ENCODE peak calls at places on chromosomes 13 and 19, in ten cellular contexts. One of them, this sample, is unnamed.

GRCh38 chr13:98103942-98104880 is 38.7 kb upstream of the FARP1 start:
- DNase-seq in NCI-H1092: no peak
- DNase-seq in effector memory CD8-positive, alpha-beta T cell: no peak
- DNase-seq in RWPE1: peak
- DNase-seq in naive thymus-derived CD8-positive, alpha-beta T cell: no peak
- DNase-seq in iris pigment epithelial cell: no peak
- DNase-seq in osteoblast: peak
- DNase-seq in activated T-cell treated with anti-CD3 and anti-CD28 coated beads, Interleukin-2, amount 50 U/mL, for 72 hours: no peak
- DNase-seq in CD8-positive, alpha-beta memory T cell: no peak
- DNase-seq in HEK293T: no peak
- DNase-seq in this sample: no peak

GRCh38 chr19:13262450-13262849 is 112.2 kb downstream of the IER2 start:
- DNase-seq in naive thymus-derived CD8-positive, alpha-beta T cell: peak
- DNase-seq in CD8-positive, alpha-beta memory T cell: peak
- DNase-seq in iris pigment epithelial cell: peak
- DNase-seq in RWPE1: peak
- DNase-seq in osteoblast: peak
- DNase-seq in effector memory CD8-positive, alpha-beta T cell: peak
- DNase-seq in NCI-H1092: no peak
- DNase-seq in HEK293T: peak
- DNase-seq in activated T-cell treated with anti-CD3 and anti-CD28 coated beads, Interleukin-2, amount 50 U/mL, for 72 hours: no peak
- DNase-seq in this sample: no peak

GRCh38 chr19:5321851-5322681 is 18.5 kb downstream of the PTPRS start:
- DNase-seq in osteoblast: peak
- DNase-seq in activated T-cell treated with anti-CD3 and anti-CD28 coated beads, Interleukin-2, amount 50 U/mL, for 72 hours: peak
- DNase-seq in naive thymus-derived CD8-positive, alpha-beta T cell: peak
- DNase-seq in effector memory CD8-positive, alpha-beta T cell: no peak
- DNase-seq in CD8-positive, alpha-beta memory T cell: no peak
- DNase-seq in NCI-H1092: no peak
- DNase-seq in HEK293T: no peak
- DNase-seq in RWPE1: no peak
- DNase-seq in iris pigment epithelial cell: no peak
- DNase-seq in this sample: peak

GRCh38 chr13:73451120-73452029 is 392.6 kb downstream of the KLF5 start:
- DNase-seq in RWPE1: no peak
- DNase-seq in osteoblast: no peak
- DNase-seq in naive thymus-derived CD8-positive, alpha-beta T cell: no peak
- DNase-seq in iris pigment epithelial cell: no peak
- DNase-seq in effector memory CD8-positive, alpha-beta T cell: no peak
- DNase-seq in activated T-cell treated with anti-CD3 and anti-CD28 coated beads, Interleukin-2, amount 50 U/mL, for 72 hours: no peak
- DNase-seq in HEK293T: no peak
- DNase-seq in CD8-positive, alpha-beta memory T cell: no peak
- DNase-seq in NCI-H1092: no peak
- DNase-seq in this sample: no peak

GRCh38 chr13:37412271-37412683 is 186.3 kb downstream of the POSTN start:
- DNase-seq in RWPE1: no peak
- DNase-seq in activated T-cell treated with anti-CD3 and anti-CD28 coated beads, Interleukin-2, amount 50 U/mL, for 72 hours: no peak
- DNase-seq in iris pigment epithelial cell: peak
- DNase-seq in HEK293T: no peak
- DNase-seq in effector memory CD8-positive, alpha-beta T cell: no peak
- DNase-seq in naive thymus-derived CD8-positive, alpha-beta T cell: no peak
- DNase-seq in CD8-positive, alpha-beta memory T cell: no peak
- DNase-seq in osteoblast: no peak
- DNase-seq in NCI-H1092: no peak
- DNase-seq in this sample: no peak

GRCh38 chr13:79645569-79645968 is 164.6 kb downstream of the NDFIP2 start:
- DNase-seq in effector memory CD8-positive, alpha-beta T cell: no peak
- DNase-seq in NCI-H1092: no peak
- DNase-seq in naive thymus-derived CD8-positive, alpha-beta T cell: no peak
- DNase-seq in CD8-positive, alpha-beta memory T cell: no peak
- DNase-seq in activated T-cell treated with anti-CD3 and anti-CD28 coated beads, Interleukin-2, amount 50 U/mL, for 72 hours: no peak
- DNase-seq in osteoblast: no peak
- DNase-seq in RWPE1: no peak
- DNase-seq in iris pigment epithelial cell: no peak
- DNase-seq in HEK293T: no peak
- DNase-seq in this sample: no peak

GRCh38 chr19:52722062-52723005 is 12.5 kb downstream of the ZNF611 start:
- DNase-seq in iris pigment epithelial cell: peak
- DNase-seq in effector memory CD8-positive, alpha-beta T cell: no peak
- DNase-seq in RWPE1: peak
- DNase-seq in CD8-positive, alpha-beta memory T cell: no peak
- DNase-seq in activated T-cell treated with anti-CD3 and anti-CD28 coated beads, Interleukin-2, amount 50 U/mL, for 72 hours: no peak
- DNase-seq in osteoblast: peak
- DNase-seq in HEK293T: no peak
- DNase-seq in naive thymus-derived CD8-positive, alpha-beta T cell: no peak
- DNase-seq in NCI-H1092: no peak
- DNase-seq in this sample: no peak

GRCh38 chr13:21476893-21477472 is 17.9 kb upstream of the ZDHHC20 start:
- DNase-seq in RWPE1: peak
- DNase-seq in effector memory CD8-positive, alpha-beta T cell: peak
- DNase-seq in activated T-cell treated with anti-CD3 and anti-CD28 coated beads, Interleukin-2, amount 50 U/mL, for 72 hours: peak
- DNase-seq in HEK293T: peak
- DNase-seq in CD8-positive, alpha-beta memory T cell: peak
- DNase-seq in naive thymus-derived CD8-positive, alpha-beta T cell: peak
- DNase-seq in NCI-H1092: peak
- DNase-seq in iris pigment epithelial cell: peak
- DNase-seq in osteoblast: peak
- DNase-seq in this sample: peak

GRCh38 chr19:37931941-37932655 is 25.1 kb downstream of the SIPA1L3 start:
- DNase-seq in osteoblast: peak
- DNase-seq in naive thymus-derived CD8-positive, alpha-beta T cell: no peak
- DNase-seq in CD8-positive, alpha-beta memory T cell: no peak
- DNase-seq in effector memory CD8-positive, alpha-beta T cell: no peak
- DNase-seq in activated T-cell treated with anti-CD3 and anti-CD28 coated beads, Interleukin-2, amount 50 U/mL, for 72 hours: no peak
- DNase-seq in RWPE1: peak
- DNase-seq in NCI-H1092: peak
- DNase-seq in HEK293T: no peak
- DNase-seq in iris pigment epithelial cell: peak
- DNase-seq in this sample: peak

GRCh38 chr19:28581468-28581770 is 631.5 kb downstream of the UQCRFS1 start:
- DNase-seq in activated T-cell treated with anti-CD3 and anti-CD28 coated beads, Interleukin-2, amount 50 U/mL, for 72 hours: no peak
- DNase-seq in HEK293T: no peak
- DNase-seq in CD8-positive, alpha-beta memory T cell: no peak
- DNase-seq in RWPE1: no peak
- DNase-seq in NCI-H1092: no peak
- DNase-seq in osteoblast: no peak
- DNase-seq in iris pigment epithelial cell: no peak
- DNase-seq in effector memory CD8-positive, alpha-beta T cell: no peak
- DNase-seq in naive thymus-derived CD8-positive, alpha-beta T cell: no peak
- DNase-seq in this sample: no peak

GRCh38 chr13:44969858-44970484 is 19.3 kb downstream of the NUFIP1 start:
- DNase-seq in HEK293T: peak
- DNase-seq in osteoblast: no peak
- DNase-seq in naive thymus-derived CD8-positive, alpha-beta T cell: peak
- DNase-seq in iris pigment epithelial cell: peak
- DNase-seq in CD8-positive, alpha-beta memory T cell: peak
- DNase-seq in effector memory CD8-positive, alpha-beta T cell: no peak
- DNase-seq in RWPE1: peak
- DNase-seq in NCI-H1092: peak
- DNase-seq in activated T-cell treated with anti-CD3 and anti-CD28 coated beads, Interleukin-2, amount 50 U/mL, for 72 hours: no peak
- DNase-seq in this sample: no peak

GRCh38 chr19:9883231-9883758 is 48.2 kb downstream of the PIN1 start:
- DNase-seq in naive thymus-derived CD8-positive, alpha-beta T cell: no peak
- DNase-seq in activated T-cell treated with anti-CD3 and anti-CD28 coated beads, Interleukin-2, amount 50 U/mL, for 72 hours: no peak
- DNase-seq in RWPE1: peak
- DNase-seq in effector memory CD8-positive, alpha-beta T cell: no peak
- DNase-seq in HEK293T: no peak
- DNase-seq in osteoblast: peak
- DNase-seq in CD8-positive, alpha-beta memory T cell: no peak
- DNase-seq in iris pigment epithelial cell: no peak
- DNase-seq in NCI-H1092: peak
- DNase-seq in this sample: no peak

GRCh38 chr19:372306-372890 is 27.8 kb upstream of the MIER2 start:
- DNase-seq in CD8-positive, alpha-beta memory T cell: no peak
- DNase-seq in effector memory CD8-positive, alpha-beta T cell: no peak
- DNase-seq in HEK293T: no peak
- DNase-seq in naive thymus-derived CD8-positive, alpha-beta T cell: no peak
- DNase-seq in activated T-cell treated with anti-CD3 and anti-CD28 coated beads, Interleukin-2, amount 50 U/mL, for 72 hours: no peak
- DNase-seq in RWPE1: no peak
- DNase-seq in NCI-H1092: peak
- DNase-seq in osteoblast: peak
- DNase-seq in iris pigment epithelial cell: peak
- DNase-seq in this sample: no peak

GRCh38 chr13:94234766-94235165 is 244.7 kb downstream of the DCT start:
- DNase-seq in iris pigment epithelial cell: no peak
- DNase-seq in CD8-positive, alpha-beta memory T cell: no peak
- DNase-seq in RWPE1: no peak
- DNase-seq in NCI-H1092: no peak
- DNase-seq in activated T-cell treated with anti-CD3 and anti-CD28 coated beads, Interleukin-2, amount 50 U/mL, for 72 hours: no peak
- DNase-seq in effector memory CD8-positive, alpha-beta T cell: no peak
- DNase-seq in naive thymus-derived CD8-positive, alpha-beta T cell: no peak
- DNase-seq in osteoblast: no peak
- DNase-seq in HEK293T: no peak
- DNase-seq in this sample: no peak

GRCh38 chr19:49820125-49820524 is 2.0 kb downstream of the MED25 start:
- DNase-seq in HEK293T: no peak
- DNase-seq in activated T-cell treated with anti-CD3 and anti-CD28 coated beads, Interleukin-2, amount 50 U/mL, for 72 hours: no peak
- DNase-seq in iris pigment epithelial cell: peak
- DNase-seq in RWPE1: no peak
- DNase-seq in NCI-H1092: peak
- DNase-seq in osteoblast: no peak
- DNase-seq in naive thymus-derived CD8-positive, alpha-beta T cell: no peak
- DNase-seq in effector memory CD8-positive, alpha-beta T cell: no peak
- DNase-seq in CD8-positive, alpha-beta memory T cell: no peak
- DNase-seq in this sample: no peak

GRCh38 chr13:86882835-86883234 is 788.3 kb upstream of the SLITRK5 start:
- DNase-seq in NCI-H1092: no peak
- DNase-seq in RWPE1: no peak
- DNase-seq in effector memory CD8-positive, alpha-beta T cell: no peak
- DNase-seq in iris pigment epithelial cell: no peak
- DNase-seq in CD8-positive, alpha-beta memory T cell: no peak
- DNase-seq in HEK293T: no peak
- DNase-seq in activated T-cell treated with anti-CD3 and anti-CD28 coated beads, Interleukin-2, amount 50 U/mL, for 72 hours: no peak
- DNase-seq in osteoblast: no peak
- DNase-seq in naive thymus-derived CD8-positive, alpha-beta T cell: no peak
- DNase-seq in this sample: no peak

GRCh38 chr19:48400018-48400742 is 6.7 kb downstream of the GRIN2D start:
- DNase-seq in RWPE1: no peak
- DNase-seq in CD8-positive, alpha-beta memory T cell: peak
- DNase-seq in NCI-H1092: no peak
- DNase-seq in effector memory CD8-positive, alpha-beta T cell: peak
- DNase-seq in naive thymus-derived CD8-positive, alpha-beta T cell: peak
- DNase-seq in osteoblast: peak
- DNase-seq in iris pigment epithelial cell: peak
- DNase-seq in activated T-cell treated with anti-CD3 and anti-CD28 coated beads, Interleukin-2, amount 50 U/mL, for 72 hours: peak
- DNase-seq in HEK293T: peak
- DNase-seq in this sample: peak

GRCh38 chr19:19074172-19074905 is 10.5 kb downstream of the SLC25A42 start:
- DNase-seq in osteoblast: no peak
- DNase-seq in CD8-positive, alpha-beta memory T cell: no peak
- DNase-seq in naive thymus-derived CD8-positive, alpha-beta T cell: no peak
- DNase-seq in iris pigment epithelial cell: no peak
- DNase-seq in RWPE1: no peak
- DNase-seq in NCI-H1092: no peak
- DNase-seq in effector memory CD8-positive, alpha-beta T cell: no peak
- DNase-seq in HEK293T: no peak
- DNase-seq in activated T-cell treated with anti-CD3 and anti-CD28 coated beads, Interleukin-2, amount 50 U/mL, for 72 hours: no peak
- DNase-seq in this sample: no peak

GRCh38 chr13:32261567-32261966 is 53.6 kb downstream of the ZAR1L start:
- DNase-seq in RWPE1: peak
- DNase-seq in iris pigment epithelial cell: peak
- DNase-seq in CD8-positive, alpha-beta memory T cell: no peak
- DNase-seq in HEK293T: no peak
- DNase-seq in activated T-cell treated with anti-CD3 and anti-CD28 coated beads, Interleukin-2, amount 50 U/mL, for 72 hours: no peak
- DNase-seq in NCI-H1092: no peak
- DNase-seq in naive thymus-derived CD8-positive, alpha-beta T cell: no peak
- DNase-seq in osteoblast: no peak
- DNase-seq in effector memory CD8-positive, alpha-beta T cell: no peak
- DNase-seq in this sample: no peak

GRCh38 chr13:100443998-100444328 is 144.6 kb downstream of the GGACT start:
- DNase-seq in iris pigment epithelial cell: no peak
- DNase-seq in osteoblast: no peak
- DNase-seq in activated T-cell treated with anti-CD3 and anti-CD28 coated beads, Interleukin-2, amount 50 U/mL, for 72 hours: no peak
- DNase-seq in RWPE1: no peak
- DNase-seq in CD8-positive, alpha-beta memory T cell: no peak
- DNase-seq in NCI-H1092: no peak
- DNase-seq in naive thymus-derived CD8-positive, alpha-beta T cell: no peak
- DNase-seq in HEK293T: no peak
- DNase-seq in effector memory CD8-positive, alpha-beta T cell: no peak
- DNase-seq in this sample: no peak

GRCh38 chr19:45113628-45114027 is 20.6 kb downstream of the PPP1R37 start:
- DNase-seq in RWPE1: no peak
- DNase-seq in effector memory CD8-positive, alpha-beta T cell: no peak
- DNase-seq in osteoblast: no peak
- DNase-seq in naive thymus-derived CD8-positive, alpha-beta T cell: no peak
- DNase-seq in iris pigment epithelial cell: no peak
- DNase-seq in HEK293T: no peak
- DNase-seq in NCI-H1092: peak
- DNase-seq in CD8-positive, alpha-beta memory T cell: no peak
- DNase-seq in activated T-cell treated with anti-CD3 and anti-CD28 coated beads, Interleukin-2, amount 50 U/mL, for 72 hours: no peak
- DNase-seq in this sample: no peak

GRCh38 chr13:101655435-101655834 is 203.0 kb downstream of the ITGBL1 start:
- DNase-seq in osteoblast: no peak
- DNase-seq in iris pigment epithelial cell: no peak
- DNase-seq in RWPE1: no peak
- DNase-seq in naive thymus-derived CD8-positive, alpha-beta T cell: no peak
- DNase-seq in NCI-H1092: no peak
- DNase-seq in activated T-cell treated with anti-CD3 and anti-CD28 coated beads, Interleukin-2, amount 50 U/mL, for 72 hours: no peak
- DNase-seq in effector memory CD8-positive, alpha-beta T cell: no peak
- DNase-seq in CD8-positive, alpha-beta memory T cell: no peak
- DNase-seq in HEK293T: no peak
- DNase-seq in this sample: no peak

GRCh38 chr19:46031781-46032596 is 8.8 kb downstream of the IGFL4 start:
- DNase-seq in iris pigment epithelial cell: no peak
- DNase-seq in CD8-positive, alpha-beta memory T cell: no peak
- DNase-seq in HEK293T: no peak
- DNase-seq in osteoblast: no peak
- DNase-seq in NCI-H1092: no peak
- DNase-seq in naive thymus-derived CD8-positive, alpha-beta T cell: no peak
- DNase-seq in effector memory CD8-positive, alpha-beta T cell: no peak
- DNase-seq in activated T-cell treated with anti-CD3 and anti-CD28 coated beads, Interleukin-2, amount 50 U/mL, for 72 hours: no peak
- DNase-seq in RWPE1: no peak
- DNase-seq in this sample: no peak

GRCh38 chr19:47310819-47311218 is 1.2 kb downstream of the C5AR1 start:
- DNase-seq in effector memory CD8-positive, alpha-beta T cell: no peak
- DNase-seq in HEK293T: no peak
- DNase-seq in naive thymus-derived CD8-positive, alpha-beta T cell: no peak
- DNase-seq in NCI-H1092: peak
- DNase-seq in RWPE1: peak
- DNase-seq in activated T-cell treated with anti-CD3 and anti-CD28 coated beads, Interleukin-2, amount 50 U/mL, for 72 hours: no peak
- DNase-seq in iris pigment epithelial cell: peak
- DNase-seq in osteoblast: no peak
- DNase-seq in CD8-positive, alpha-beta memory T cell: no peak
- DNase-seq in this sample: no peak

GRCh38 chr19:41850381-41850780 is 5.5 kb downstream of the DMRTC2 start:
- DNase-seq in CD8-positive, alpha-beta memory T cell: no peak
- DNase-seq in osteoblast: no peak
- DNase-seq in NCI-H1092: no peak
- DNase-seq in effector memory CD8-positive, alpha-beta T cell: no peak
- DNase-seq in HEK293T: no peak
- DNase-seq in activated T-cell treated with anti-CD3 and anti-CD28 coated beads, Interleukin-2, amount 50 U/mL, for 72 hours: no peak
- DNase-seq in naive thymus-derived CD8-positive, alpha-beta T cell: no peak
- DNase-seq in RWPE1: no peak
- DNase-seq in iris pigment epithelial cell: no peak
- DNase-seq in this sample: no peak

GRCh38 chr13:36362251-36362650 is 16.1 kb upstream of the SPART start:
- DNase-seq in RWPE1: peak
- DNase-seq in effector memory CD8-positive, alpha-beta T cell: no peak
- DNase-seq in HEK293T: no peak
- DNase-seq in activated T-cell treated with anti-CD3 and anti-CD28 coated beads, Interleukin-2, amount 50 U/mL, for 72 hours: no peak
- DNase-seq in NCI-H1092: no peak
- DNase-seq in naive thymus-derived CD8-positive, alpha-beta T cell: no peak
- DNase-seq in iris pigment epithelial cell: peak
- DNase-seq in osteoblast: peak
- DNase-seq in CD8-positive, alpha-beta memory T cell: no peak
- DNase-seq in this sample: no peak

GRCh38 chr13:34816543-34816942 is 125.5 kb upstream of the NBEA start:
- DNase-seq in RWPE1: no peak
- DNase-seq in NCI-H1092: no peak
- DNase-seq in iris pigment epithelial cell: peak
- DNase-seq in naive thymus-derived CD8-positive, alpha-beta T cell: no peak
- DNase-seq in effector memory CD8-positive, alpha-beta T cell: no peak
- DNase-seq in HEK293T: no peak
- DNase-seq in activated T-cell treated with anti-CD3 and anti-CD28 coated beads, Interleukin-2, amount 50 U/mL, for 72 hours: no peak
- DNase-seq in CD8-positive, alpha-beta memory T cell: no peak
- DNase-seq in osteoblast: no peak
- DNase-seq in this sample: no peak

GRCh38 chr19:7868671-7869452 is 5.3 kb downstream of the PRR36 start:
- DNase-seq in osteoblast: peak
- DNase-seq in activated T-cell treated with anti-CD3 and anti-CD28 coated beads, Interleukin-2, amount 50 U/mL, for 72 hours: peak
- DNase-seq in RWPE1: peak
- DNase-seq in CD8-positive, alpha-beta memory T cell: peak
- DNase-seq in effector memory CD8-positive, alpha-beta T cell: peak
- DNase-seq in HEK293T: peak
- DNase-seq in naive thymus-derived CD8-positive, alpha-beta T cell: peak
- DNase-seq in NCI-H1092: no peak
- DNase-seq in iris pigment epithelial cell: peak
- DNase-seq in this sample: peak

This sample was measured in Peyer's patch.